ENCODE peak calls at places on chromosome 12, in four cellular contexts. Q is hepatic stellate cell, W is Caco-2, P is EL. V is an unnamed sample.
A peak's percentile ranks its signal among the peaks of the same experiment; 100 is the strongest.

GRCh38 chr12:131102493-131102931 is 148.8 kb downstream of the ADGRD1 start:
- DNase-seq in Q (no peak), W (no peak), P (no peak), V (no peak)

GRCh38 chr12:85549658-85550057 is 269.6 kb downstream of the ALX1 start:
- DNase-seq in Q (no peak), W (no peak), P (no peak), V (no peak)

GRCh38 chr12:84825149-84825548 is 87.5 kb downstream of the SLC6A15 start:
- DNase-seq in Q (no peak), W (no peak), P (no peak), V (no peak)

GRCh38 chr12:38149395-38150073 is 167.0 kb upstream of the ALG10B start:
- DNase-seq in Q (no peak), W (no peak), P (no peak), V (peak; percentile 93)

GRCh38 chr12:111842556-111843396 is 748 bp downstream of the MAPKAPK5 start:
- DNase-seq in Q (peak; percentile 31), W (peak; percentile 55), P (peak; percentile 21), V (no peak)

GRCh38 chr12:65602579-65603295 is 221.5 kb upstream of the HMGA2 start:
- DNase-seq in Q (peak; percentile 77), W (peak; percentile 67), P (peak; percentile 96), V (peak; percentile 74)

GRCh38 chr12:133026996-133027395 is 10.3 kb upstream of the ZNF84 start:
- DNase-seq in Q (no peak), W (no peak), P (no peak), V (no peak)

GRCh38 chr12:80716711-80717469 is at the start of gene MYF5:
- DNase-seq in Q (no peak), W (no peak), P (no peak), V (no peak)

GRCh38 chr12:42585175-42585845 is 4.2 kb downstream of the PRICKLE1 start:
- DNase-seq in Q (no peak), W (no peak), P (no peak), V (no peak)

GRCh38 chr12:107238276-107238675 is 144.9 kb upstream of the CRY1 start:
- DNase-seq in Q (no peak), W (no peak), P (peak; percentile 18), V (no peak)

GRCh38 chr12:68106660-68107059 is 52.9 kb downstream of the IFNG start:
- DNase-seq in Q (no peak), W (no peak), P (no peak), V (no peak)

GRCh38 chr12:132866251-132866828 is 21.1 kb downstream of the CHFR start:
- DNase-seq in Q (peak; percentile 23), W (peak; percentile 33), P (peak; percentile 55), V (no peak)

GRCh38 chr12:54954228-54954627 is 30.3 kb downstream of the TESPA1 start:
- DNase-seq in Q (no peak), W (no peak), P (no peak), V (no peak)

GRCh38 chr12:68977909-68978610 is 45.1 kb upstream of the CPM start:
- DNase-seq in Q (no peak), W (no peak), P (no peak), V (no peak)

GRCh38 chr12:1355396-1355795 is 239.0 kb downstream of the FBXL14 start:
- DNase-seq in Q (no peak), W (no peak), P (no peak), V (no peak)

GRCh38 chr12:109879332-109880048 is 851 bp downstream of the GLTP start:
- DNase-seq in Q (peak; percentile 41), W (no peak), P (peak; percentile 36), V (no peak)

GRCh38 chr12:92866418-92866817 is 62.7 kb downstream of the EEA1 start:
- DNase-seq in Q (no peak), W (no peak), P (no peak), V (no peak)